ENCODE peak calls at places on chromosomes 11 and 22, in eight cellular contexts. I is foreskin fibroblast, C is EL, W is SW480, O is skeletal muscle cell, H is WTC11, K is anterior cingulate cortex, R is Daoy. D is an unnamed sample.

GRCh38 chr11:69217276-69218105 is 61.8 kb downstream of the SMIM38 start:
- DNase-seq in C (no peak), W (no peak), O (no peak), H (peak; percentile 9), I (no peak), R (no peak), K (peak; percentile 25), D (peak; percentile 45)

GRCh38 chr11:2277933-2278523 is 7.6 kb upstream of the ASCL2 start:
- DNase-seq in I (no peak), C (no peak), R (no peak), W (no peak), H (no peak), O (no peak), K (no peak), D (no peak)

GRCh38 chr11:77619576-77620198 is 17.9 kb downstream of the CLNS1A start:
- DNase-seq in O (no peak), R (peak; percentile 14), C (peak; percentile 54), W (peak; percentile 69), I (peak; percentile 67), H (no peak), K (no peak), D (no peak)

GRCh38 chr22:36385491-36386350 is 2.0 kb downstream of the MYH9 start:
- DNase-seq in R (peak; percentile 59), H (no peak), C (peak; percentile 82), K (no peak), W (peak; percentile 56), I (peak; percentile 77), O (no peak), D (peak; percentile 86)

GRCh38 chr11:84390441-84391078 is 1104.4 kb upstream of the CCDC90B start:
- DNase-seq in W (peak; percentile 36), C (no peak), O (no peak), I (no peak), H (peak; percentile 43), R (peak; percentile 2), K (no peak), D (no peak)

GRCh38 chr11:13215157-13215556 is 62.4 kb upstream of the BMAL1 start:
- DNase-seq in R (peak; percentile 84), I (peak; percentile 89), H (no peak), C (peak; percentile 81), K (no peak), W (peak; percentile 66), O (peak; percentile 56), D (peak; percentile 65)

GRCh38 chr22:44373234-44373633 is 60.5 kb upstream of the SHISAL1 start:
- DNase-seq in O (no peak), C (no peak), R (no peak), W (no peak), K (no peak), I (no peak), H (peak; percentile 1), D (no peak)

GRCh38 chr22:49645257-49645656 is 182.4 kb downstream of the BRD1 start:
- DNase-seq in O (no peak), K (no peak), R (no peak), I (no peak), C (no peak), H (no peak), W (no peak), D (no peak)

GRCh38 chr11:227824-228223 is 8.3 kb downstream of the SIRT3 start:
- DNase-seq in R (no peak), O (no peak), H (no peak), I (no peak), K (no peak), W (no peak), C (no peak), D (no peak)

GRCh38 chr22:46522743-46523300 is 14.6 kb downstream of the CELSR1 start:
- DNase-seq in K (no peak), H (no peak), W (peak; percentile 67), O (no peak), R (no peak), C (no peak), I (no peak), D (no peak)

GRCh38 chr11:19344661-19345518 is 104.1 kb upstream of the E2F8 start:
- DNase-seq in R (peak; percentile 53), K (peak; percentile 82), I (peak; percentile 79), W (peak; percentile 80), O (no peak), C (peak; percentile 33), H (peak; percentile 84), D (peak; percentile 55)

GRCh38 chr11:134312223-134312622 is 19.6 kb upstream of the GLB1L2 start:
- DNase-seq in H (no peak), W (no peak), C (no peak), I (no peak), O (no peak), K (no peak), R (no peak), D (no peak)

GRCh38 chr22:24178502-24179440 is 2.5 kb upstream of the SUSD2 start:
- DNase-seq in K (no peak), O (no peak), C (no peak), R (no peak), H (peak; percentile 58), W (no peak), I (peak; percentile 37), D (no peak)

GRCh38 chr22:49871482-49871881 is 17.8 kb downstream of the ZBED4 start:
- DNase-seq in C (no peak), I (no peak), O (no peak), K (no peak), H (no peak), R (no peak), W (no peak), D (no peak)

GRCh38 chr11:68977781-68978625 is 2.8 kb downstream of the MRGPRD start:
- DNase-seq in K (no peak), W (no peak), I (no peak), R (no peak), C (no peak), H (peak; percentile 3), O (no peak), D (no peak)

GRCh38 chr11:61357233-61357893 is 4.3 kb downstream of the CYB561A3 start:
- DNase-seq in R (no peak), W (no peak), H (no peak), O (no peak), C (no peak), K (no peak), I (no peak), D (no peak)

GRCh38 chr11:75261474-75261847 is 20.9 kb downstream of the TPBGL start:
- DNase-seq in O (no peak), W (no peak), K (no peak), I (no peak), H (no peak), C (no peak), R (no peak), D (no peak)

GRCh38 chr11:123461164-123461563 is 31.1 kb downstream of the GRAMD1B start:
- DNase-seq in W (no peak), O (no peak), K (no peak), H (no peak), C (no peak), R (no peak), I (no peak), D (peak; percentile 14)

GRCh38 chr11:15745266-15745665 is 611.1 kb downstream of the SOX6 start:
- DNase-seq in H (no peak), K (no peak), I (no peak), O (no peak), W (no peak), R (peak; percentile 35), C (peak; percentile 5), D (no peak)

GRCh38 chr11:120058931-120059330 is 79.0 kb downstream of the TRIM29 start:
- DNase-seq in K (no peak), O (no peak), H (no peak), R (no peak), W (no peak), C (no peak), I (no peak), D (no peak)

GRCh38 chr11:27701262-27702105 is 1.2 kb upstream of the BDNF start:
- DNase-seq in C (peak; percentile 84), O (no peak), W (peak; percentile 56), I (peak; percentile 82), K (peak; percentile 47), H (no peak), R (peak; percentile 46), D (peak; percentile 51)

GRCh38 chr11:15742626-15743243 is 613.6 kb downstream of the SOX6 start:
- DNase-seq in R (no peak), H (no peak), I (no peak), W (no peak), K (no peak), O (no peak), C (peak; percentile 6), D (no peak)

GRCh38 chr11:86244063-86244521 is 461 bp upstream of the EED start:
- DNase-seq in R (peak; percentile 89), O (peak; percentile 59), W (peak; percentile 91), K (no peak), C (peak; percentile 89), I (peak; percentile 93), H (peak; percentile 89), D (peak; percentile 87)

GRCh38 chr22:48496226-48496845 is 1331.3 kb downstream of the BRD1 start:
- DNase-seq in K (no peak), W (no peak), H (no peak), R (no peak), I (no peak), C (no peak), O (no peak), D (no peak)

GRCh38 chr22:42179616-42180015 is 49.0 kb upstream of the CYP2D6 start:
- DNase-seq in C (peak; percentile 96), I (peak; percentile 96), O (peak; percentile 67), K (no peak), R (peak; percentile 71), H (no peak), W (peak; percentile 58), D (peak; percentile 76)

GRCh38 chr11:65866524-65867283 is 5.9 kb downstream of the EFEMP2 start:
- DNase-seq in H (no peak), R (no peak), O (no peak), I (no peak), K (no peak), W (no peak), C (no peak), D (no peak)

GRCh38 chr11:44998051-44998450 is 47.4 kb upstream of the TP53I11 start:
- DNase-seq in W (no peak), O (no peak), C (no peak), I (no peak), H (no peak), K (no peak), R (no peak), D (no peak)

GRCh38 chr11:37786214-37786755 is 1188.2 kb upstream of the RAG2 start:
- DNase-seq in C (peak; percentile 69), W (no peak), K (no peak), R (no peak), H (no peak), I (peak; percentile 79), O (peak; percentile 31), D (peak; percentile 3)

GRCh38 chr11:67489203-67489859 is 6.5 kb downstream of the AIP start:
- DNase-seq in C (no peak), O (no peak), K (no peak), W (no peak), R (no peak), H (no peak), I (no peak), D (no peak)

GRCh38 chr22:39481595-39481994 is 20.5 kb upstream of the MIEF1 start:
- DNase-seq in C (no peak), K (no peak), O (no peak), R (no peak), I (no peak), H (no peak), W (no peak), D (no peak)